ENCODE peak calls at places on chromosome 13, in ten cellular contexts. G, Y, M, V, I, D, C, K, S and Z are unnamed samples.

GRCh38 chr13:36282818-36283432 is 14.7 kb downstream of the CCDC169 start:
- DNase-seq in V (peak), C (peak), G (peak), Y (no peak), S (peak), M (no peak), D (no peak), I (no peak), K (no peak), Z (no peak)

GRCh38 chr13:90445179-90445578 is 902.3 kb upstream of the MIR17HG start:
- DNase-seq in S (no peak), K (no peak), G (peak), Y (peak), V (peak), M (no peak), D (peak), I (peak), C (peak), Z (peak)

GRCh38 chr13:91158015-91158390 is 189.5 kb upstream of the MIR17HG start:
- DNase-seq in C (no peak), I (no peak), Y (no peak), K (no peak), S (no peak), G (no peak), D (no peak), V (peak), M (no peak), Z (no peak)

GRCh38 chr13:50629497-50629896 is 214.0 kb downstream of the DLEU7 start:
- DNase-seq in S (no peak), D (no peak), G (no peak), Y (no peak), C (no peak), M (no peak), I (no peak), K (no peak), V (peak), Z (no peak)

GRCh38 chr13:28563609-28564008 is 68.7 kb upstream of the FLT1 start:
- DNase-seq in K (no peak), D (no peak), S (no peak), G (no peak), C (no peak), I (no peak), Y (no peak), M (no peak), V (no peak), Z (no peak)

GRCh38 chr13:32737111-32737571 is 150.9 kb downstream of the PDS5B start:
- DNase-seq in M (no peak), K (no peak), G (no peak), V (peak), C (no peak), I (no peak), D (no peak), Y (no peak), S (peak), Z (no peak)

GRCh38 chr13:97853550-97853949 is 99.9 kb upstream of the IPO5 start:
- DNase-seq in V (no peak), Y (no peak), K (no peak), C (no peak), S (no peak), M (no peak), D (no peak), I (no peak), G (peak), Z (no peak)

GRCh38 chr13:25375727-25376358 is 4.1 kb downstream of the ATP8A2 start:
- DNase-seq in S (peak), C (no peak), V (peak), Y (peak), D (no peak), K (no peak), G (peak), M (no peak), I (peak), Z (peak)

GRCh38 chr13:24230428-24231072 is 70.0 kb downstream of the SPATA13 start:
- DNase-seq in M (no peak), C (no peak), S (no peak), K (no peak), V (no peak), G (no peak), Y (no peak), I (no peak), D (no peak), Z (no peak)

GRCh38 chr13:43730642-43731041 is 56.1 kb downstream of the ENOX1 start:
- DNase-seq in I (peak), S (no peak), K (no peak), D (no peak), Y (no peak), G (peak), C (no peak), V (peak), M (no peak), Z (no peak)

GRCh38 chr13:45321230-45321629 is 19.8 kb downstream of the TPT1 start:
- DNase-seq in Y (no peak), K (no peak), M (no peak), S (no peak), C (no peak), I (no peak), G (no peak), V (no peak), D (no peak), Z (no peak)

GRCh38 chr13:62357887-62358645 is 942.4 kb upstream of the PCDH20 start:
- DNase-seq in G (peak), K (no peak), C (peak), V (peak), I (no peak), Y (peak), M (no peak), D (peak), S (peak), Z (no peak)

GRCh38 chr13:105432408-105432807 is 1103.1 kb downstream of the EFNB2 start:
- DNase-seq in V (no peak), K (no peak), I (no peak), Y (no peak), S (no peak), M (no peak), D (no peak), C (no peak), G (no peak), Z (no peak)

GRCh38 chr13:33524086-33524485 is 238.5 kb upstream of the STARD13 start:
- DNase-seq in K (no peak), M (no peak), D (no peak), V (peak), Y (no peak), C (no peak), I (peak), S (no peak), G (peak), Z (peak)

GRCh38 chr13:44874886-44875630 is 114.2 kb downstream of the NUFIP1 start:
- DNase-seq in D (no peak), Y (no peak), M (no peak), V (no peak), S (no peak), K (no peak), G (no peak), C (no peak), I (peak), Z (no peak)

GRCh38 chr13:31775686-31776085 is 36.4 kb downstream of the RXFP2 start:
- DNase-seq in D (no peak), M (no peak), V (peak), I (no peak), C (no peak), K (no peak), S (no peak), Y (no peak), G (no peak), Z (no peak)

GRCh38 chr13:97855570-97855970 is 97.9 kb upstream of the IPO5 start:
- DNase-seq in K (peak), S (peak), M (no peak), D (peak), I (peak), Y (peak), C (peak), G (peak), V (peak), Z (peak)

GRCh38 chr13:82560889-82561288 is 1321.4 kb downstream of the SLITRK1 start:
- DNase-seq in D (no peak), G (no peak), I (no peak), V (no peak), Y (no peak), S (no peak), M (no peak), C (no peak), K (no peak), Z (no peak)

DNA sequence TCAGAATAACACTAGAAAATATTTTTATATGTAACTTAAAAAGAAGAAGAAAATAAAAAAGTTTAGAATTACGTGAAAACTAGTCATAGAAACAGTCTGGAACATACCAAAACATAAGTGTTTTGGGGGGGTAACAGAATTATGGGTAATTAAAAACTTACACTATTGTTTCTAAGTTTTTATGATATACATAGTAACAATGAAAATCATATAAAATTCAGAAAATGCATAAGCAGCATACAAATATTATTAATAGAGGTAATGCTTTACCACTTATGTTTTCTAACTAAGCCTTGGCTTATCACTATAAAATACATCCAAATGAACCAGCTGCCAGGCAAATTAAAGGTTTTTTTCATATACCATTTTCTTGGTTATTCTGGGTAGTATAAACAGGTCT is 14.9 kb downstream of the ESD start:
- DNase-seq in Y (no peak), V (no peak), G (no peak), M (no peak), I (no peak), C (no peak), D (no peak), S (no peak), K (no peak), Z (no peak)
- TF ChIP-seq CTCF in Y (no peak), V (no peak), G (no peak), M (no peak), I (no peak), C (no peak), D (no peak), S (no peak), K (no peak), Z (no peak)

DNA sequence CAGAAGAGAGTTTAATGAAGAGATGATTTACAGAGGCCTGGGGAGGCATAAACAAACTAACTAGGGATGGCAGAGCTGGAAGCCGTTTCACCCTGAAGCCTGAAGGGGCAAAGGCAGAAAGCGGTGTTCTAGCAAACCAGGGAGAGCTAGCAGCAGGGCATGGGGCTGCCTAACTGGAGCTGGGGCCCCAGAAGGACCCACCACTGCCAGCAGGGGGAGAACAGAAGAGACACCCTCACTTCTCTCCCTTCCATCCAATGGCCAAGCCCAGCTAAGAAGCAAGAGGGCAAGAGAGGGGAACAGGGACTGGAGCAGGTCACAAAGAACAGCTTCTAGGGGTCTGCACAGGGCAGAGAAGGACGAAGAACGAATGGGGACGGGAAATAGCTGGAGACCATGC is 195.5 kb downstream of the KATNAL1 start:
- DNase-seq in K (no peak), V (no peak), Y (peak), I (no peak), D (no peak), S (peak), M (no peak), G (no peak), C (no peak), Z (no peak)
- TF ChIP-seq CTCF in K (no peak), V (peak), Y (peak), I (peak), D (peak), S (peak), M (no peak), G (peak), C (peak), Z (peak)

GRCh38 chr13:57553932-57554331 is 77.6 kb upstream of the PCDH17 start:
- DNase-seq in S (no peak), Y (no peak), V (no peak), D (no peak), M (no peak), I (no peak), C (no peak), K (no peak), G (no peak), Z (no peak)

GRCh38 chr13:57552441-57552840 is 79.1 kb upstream of the PCDH17 start:
- DNase-seq in G (no peak), S (no peak), V (no peak), D (no peak), K (no peak), I (no peak), M (no peak), C (no peak), Y (no peak), Z (no peak)

DNA sequence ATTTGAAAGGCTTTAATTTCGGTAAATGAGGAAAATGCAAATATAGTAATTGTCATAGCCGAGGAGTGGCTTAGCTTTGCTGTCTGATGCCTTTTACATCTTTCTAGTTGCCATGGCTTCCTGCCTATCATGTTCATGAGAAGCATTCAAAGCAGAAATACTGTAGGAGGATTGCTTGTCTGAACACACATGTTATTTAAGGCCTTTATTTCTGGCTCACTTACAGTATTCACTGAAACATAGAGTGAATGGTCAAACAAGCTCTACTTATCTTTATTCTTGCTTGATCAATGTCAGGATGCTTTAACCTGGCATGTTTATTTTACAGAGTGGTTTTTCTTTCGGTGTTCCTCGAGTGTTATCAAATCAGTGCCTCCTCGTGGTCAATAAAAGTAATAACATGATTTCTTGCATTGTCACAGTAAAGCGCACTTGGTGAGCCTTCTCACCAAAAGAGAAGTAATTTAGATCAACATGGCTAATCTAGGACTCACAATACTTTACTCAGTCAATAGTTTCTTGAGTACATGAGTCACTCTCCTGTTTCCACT is 73.5 kb upstream of the PCDH17 start:
- DNase-seq in I (no peak), G (no peak), D (no peak), Y (no peak), V (peak), C (no peak), M (no peak), K (no peak), S (peak), Z (no peak)
- TF ChIP-seq CTCF in I (no peak), G (no peak), D (peak), Y (peak), V (no peak), C (peak), M (no peak), K (no peak), S (peak), Z (no peak)

GRCh38 chr13:99935772-99936171 is 35.8 kb downstream of the ZIC5 start:
- DNase-seq in M (no peak), Y (no peak), V (no peak), C (no peak), D (no peak), K (no peak), I (no peak), G (no peak), S (no peak), Z (no peak)
- TF ChIP-seq CTCF in M (no peak), Y (peak), V (no peak), C (peak), D (peak), K (no peak), I (no peak), G (no peak), S (peak), Z (no peak)

DNA sequence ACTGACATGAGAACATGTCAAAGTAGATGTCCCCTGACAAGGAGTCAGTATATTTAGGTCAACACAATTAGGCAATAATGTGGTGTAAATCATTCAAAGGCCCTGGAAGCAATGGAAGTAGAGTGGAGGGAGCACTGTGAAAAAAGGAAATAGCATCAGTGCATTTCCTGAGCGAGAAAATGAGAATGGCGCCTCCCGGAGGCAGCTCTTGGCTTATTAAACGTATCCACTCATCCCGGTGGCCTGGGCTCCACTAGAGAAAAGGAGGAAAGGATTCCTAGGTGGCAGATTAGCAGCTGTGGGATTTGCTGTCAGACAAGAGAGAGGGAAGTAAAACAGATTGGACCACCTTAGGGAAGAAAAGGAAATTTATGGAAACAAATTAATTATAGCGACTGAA is 173.7 kb upstream of the TMTC4 start:
- DNase-seq in M (no peak), D (no peak), G (no peak), S (no peak), Y (no peak), C (no peak), I (no peak), K (no peak), V (no peak), Z (no peak)
- TF ChIP-seq CTCF in M (no peak), D (peak), G (no peak), S (no peak), Y (peak), C (no peak), I (no peak), K (no peak), V (no peak), Z (no peak)

GRCh38 chr13:60990032-60990733 is 425.5 kb downstream of the PCDH20 start:
- DNase-seq in G (no peak), Y (peak), I (no peak), M (no peak), C (no peak), S (peak), D (no peak), K (no peak), V (no peak), Z (no peak)
- TF ChIP-seq CTCF in G (no peak), Y (peak), I (no peak), M (no peak), C (no peak), S (peak), D (no peak), K (no peak), V (no peak), Z (no peak)